ENCODE peak calls at places on chromosomes 6 and 20, in nine cellular contexts. Q, P, V, X, K, T, O, C and G are unnamed samples.

GRCh38 chr20:1313236-1313964 is 15.5 kb downstream of the SDCBP2 start:
- DNase-seq in O (peak; percentile 78), C (peak; percentile 59), T (peak; percentile 38), V (peak; percentile 62), X (peak; percentile 75), Q (peak; percentile 25), K (peak; percentile 63), P (peak; percentile 45), G (peak; percentile 21)

GRCh38 chr6:106658469-106658868 is 29.1 kb downstream of the QRSL1 start:
- DNase-seq in V (no peak), X (no peak), K (peak; percentile 7), C (no peak), Q (no peak), O (no peak), P (no peak), T (no peak), G (no peak)

GRCh38 chr6:29679962-29680361 is 990 bp downstream of the ZFP57 start:
- DNase-seq in C (no peak), Q (no peak), X (no peak), P (no peak), K (no peak), V (no peak), O (no peak), T (no peak), G (no peak)

GRCh38 chr20:20820780-20821495 is 108.5 kb upstream of the RALGAPA2 start:
- DNase-seq in V (no peak), P (no peak), O (no peak), X (peak; percentile 36), C (no peak), K (no peak), T (no peak), Q (no peak), G (no peak)

GRCh38 chr6:113065606-113066005 is 718.5 kb downstream of the RFPL4B start:
- DNase-seq in O (no peak), V (no peak), P (no peak), K (no peak), T (no peak), X (no peak), C (no peak), Q (no peak), G (no peak)

GRCh38 chr20:2300420-2300819 is 4.6 kb downstream of the TGM3 start:
- DNase-seq in Q (no peak), T (no peak), P (no peak), K (no peak), C (no peak), O (no peak), X (no peak), V (no peak), G (no peak)

GRCh38 chr6:167995302-167995701 is 2.2 kb upstream of the KIF25 start:
- DNase-seq in C (no peak), V (no peak), O (no peak), K (no peak), Q (no peak), T (no peak), P (no peak), X (no peak), G (no peak)

GRCh38 chr20:10718671-10719070 is 44.9 kb upstream of the JAG1 start:
- DNase-seq in T (no peak), C (no peak), K (no peak), Q (no peak), V (no peak), O (no peak), P (no peak), X (no peak), G (no peak)

GRCh38 chr6:75563032-75563431 is 38.6 kb upstream of the SENP6 start:
- DNase-seq in O (peak; percentile 9), V (no peak), P (no peak), Q (no peak), T (no peak), C (no peak), X (peak; percentile 30), K (peak; percentile 22), G (no peak)

GRCh38 chr6:131755597-131755996 is 44.8 kb upstream of the CTAGE9 start:
- DNase-seq in T (no peak), O (no peak), Q (no peak), K (no peak), P (no peak), C (no peak), X (no peak), V (no peak), G (no peak)

GRCh38 chr6:37103169-37104039 is 66.5 kb upstream of the PIM1 start:
- DNase-seq in V (no peak), C (peak; percentile 61), Q (no peak), O (no peak), K (peak; percentile 89), P (peak; percentile 86), T (no peak), X (peak; percentile 90), G (no peak)

GRCh38 chr6:30378290-30378937 is 33.5 kb downstream of the RPP21 start:
- DNase-seq in C (no peak), T (no peak), P (no peak), X (no peak), K (peak; percentile 29), V (no peak), O (no peak), Q (no peak), G (no peak)

GRCh38 chr6:37354526-37355384 is 972 bp downstream of the RNF8 start:
- DNase-seq in Q (no peak), K (peak; percentile 31), P (no peak), V (no peak), O (peak; percentile 48), C (no peak), T (no peak), X (no peak), G (no peak)

GRCh38 chr20:60447703-60448102 is 489.5 kb downstream of the CDH26 start:
- DNase-seq in V (no peak), X (no peak), T (no peak), Q (no peak), P (no peak), K (peak; percentile 79), C (no peak), O (no peak), G (no peak)